ENCODE peak calls at places on chromosomes 5 and 9, in four cellular contexts. V is uterus, G is A673, R is HCT116. N is an unnamed sample.

GRCh38 chr9:130499804-130500263 is 55.1 kb downstream of the ASS1 start:
- DNase-seq in V (no peak), G (no peak), R (peak; percentile 68), N (peak; percentile 13)

GRCh38 chr9:132757031-132757430 is 86.8 kb downstream of the GTF3C4 start:
- DNase-seq in V (no peak), G (no peak), R (no peak), N (no peak)

GRCh38 chr9:125763373-125763772 is 16.2 kb downstream of the PBX3 start:
- DNase-seq in V (no peak), G (peak; percentile 33), R (no peak), N (peak; percentile 57)

GRCh38 chr5:158502686-158503085 is 597.0 kb downstream of the EBF1 start:
- DNase-seq in V (no peak), G (no peak), R (no peak), N (no peak)

GRCh38 chr5:38921174-38921573 is 75.4 kb downstream of the OSMR start:
- DNase-seq in V (no peak), G (no peak), R (no peak), N (no peak)

GRCh38 chr9:133377721-133378216 is 1.6 kb downstream of the STKLD1 start:
- DNase-seq in V (no peak), G (peak; percentile 84), R (no peak), N (no peak)

GRCh38 chr5:6686916-6687409 is 26.3 kb upstream of the TENT4A start:
- DNase-seq in V (no peak), G (peak; percentile 45), R (no peak), N (peak; percentile 52)

GRCh38 chr5:83559141-83559785 is 87.7 kb downstream of the VCAN start:
- DNase-seq in V (no peak), G (no peak), R (no peak), N (no peak)

GRCh38 chr5:141245250-141245717 is at the start of gene PCDHB15:
- DNase-seq in V (peak; percentile 36), G (peak; percentile 51), R (no peak), N (no peak)

GRCh38 chr9:1303911-1304310 is 253.8 kb downstream of the DMRT2 start:
- DNase-seq in V (no peak), G (no peak), R (no peak), N (no peak)

GRCh38 chr5:144800169-144800568 is 629.5 kb downstream of the KCTD16 start:
- DNase-seq in V (no peak), G (no peak), R (no peak), N (no peak)

GRCh38 chr5:115329475-115329874 is 33.0 kb upstream of the CCDC112 start:
- DNase-seq in V (no peak), G (peak; percentile 70), R (no peak), N (no peak)

GRCh38 chr9:107447834-107448233 is 41.7 kb downstream of the KLF4 start:
- DNase-seq in V (no peak), G (no peak), R (no peak), N (peak; percentile 33)
- H3K27ac ChIP-seq in V (no peak overlapping the region), G (no peak overlapping the region), R (no peak overlapping the region), N (no peak overlapping the region)

DNA sequence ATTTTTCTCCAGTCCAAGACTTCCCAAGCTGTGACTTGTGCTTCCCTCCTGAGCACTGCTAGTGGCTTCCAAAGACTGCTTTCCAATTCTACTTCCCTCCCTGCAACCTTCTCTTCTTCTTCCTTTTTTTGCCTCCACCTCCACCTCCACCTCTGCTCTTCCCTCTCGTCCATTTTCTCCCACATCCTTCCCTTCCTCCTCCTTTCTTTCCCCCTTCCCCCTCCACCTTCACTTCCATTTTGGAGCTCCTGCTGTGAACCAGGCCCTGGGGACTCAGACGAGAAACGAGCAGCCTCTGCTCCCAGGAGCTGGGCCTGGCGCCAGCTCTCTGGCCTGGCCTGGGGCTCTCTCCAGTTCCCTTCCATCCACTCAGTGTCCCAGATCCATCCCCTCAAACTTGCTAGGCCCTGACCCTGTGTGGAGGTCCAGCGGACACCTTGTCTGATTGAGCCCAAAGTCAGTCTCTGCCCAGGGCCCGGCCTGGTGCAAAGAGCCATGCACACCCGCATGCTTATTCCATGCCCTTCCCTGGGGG is 5.6 kb downstream of the GADD45G start:
- DNase-seq in V (no peak), G (no peak), R (no peak), N (no peak)
- H3K27me3 ChIP-seq in V (no peaks in the 10 kb centered on the region), G (peaks cover 16% of the 10 kb centered on the region), R (peaks cover 18% of the 10 kb centered on the region), N (peaks cover 34% of the 10 kb centered on the region)

DNA sequence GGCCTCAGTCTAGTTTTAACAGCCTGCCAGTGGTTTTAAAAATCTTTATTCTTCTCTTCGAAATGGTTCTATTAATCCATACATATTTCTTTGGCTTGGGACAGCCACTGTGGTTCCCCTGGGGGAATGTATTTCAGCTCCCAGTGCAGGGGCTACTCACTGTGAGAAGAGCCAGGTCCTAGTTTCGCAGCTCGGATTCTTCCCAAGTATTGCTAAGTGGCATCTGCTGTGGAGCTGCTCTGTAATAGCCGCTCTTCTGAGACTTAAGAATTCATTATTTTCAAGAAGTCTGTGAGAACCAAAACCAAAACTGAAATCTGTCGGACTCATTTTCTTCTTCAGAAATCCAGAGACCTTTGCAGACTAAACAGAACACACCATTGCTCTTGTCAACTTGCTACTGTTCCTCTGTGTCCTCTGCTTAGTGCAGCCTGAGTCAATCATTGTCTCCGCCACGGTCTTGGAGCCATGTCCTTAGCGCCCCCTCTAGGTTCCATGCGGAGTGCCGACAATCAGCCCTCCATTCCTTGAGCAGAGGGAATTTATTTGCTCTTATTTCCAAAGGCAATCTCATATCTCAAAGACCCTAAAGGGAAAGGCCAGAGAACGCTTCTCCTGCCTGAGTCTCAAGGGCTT is 478.2 kb downstream of the SPATA31D1 start:
- DNase-seq in V (no peak), G (peak; percentile 24), R (no peak), N (no peak)
- TF ChIP-seq CTCF in V (no peak), G (peak; percentile 44), R (no peak), N (peak; percentile 49)

DNA sequence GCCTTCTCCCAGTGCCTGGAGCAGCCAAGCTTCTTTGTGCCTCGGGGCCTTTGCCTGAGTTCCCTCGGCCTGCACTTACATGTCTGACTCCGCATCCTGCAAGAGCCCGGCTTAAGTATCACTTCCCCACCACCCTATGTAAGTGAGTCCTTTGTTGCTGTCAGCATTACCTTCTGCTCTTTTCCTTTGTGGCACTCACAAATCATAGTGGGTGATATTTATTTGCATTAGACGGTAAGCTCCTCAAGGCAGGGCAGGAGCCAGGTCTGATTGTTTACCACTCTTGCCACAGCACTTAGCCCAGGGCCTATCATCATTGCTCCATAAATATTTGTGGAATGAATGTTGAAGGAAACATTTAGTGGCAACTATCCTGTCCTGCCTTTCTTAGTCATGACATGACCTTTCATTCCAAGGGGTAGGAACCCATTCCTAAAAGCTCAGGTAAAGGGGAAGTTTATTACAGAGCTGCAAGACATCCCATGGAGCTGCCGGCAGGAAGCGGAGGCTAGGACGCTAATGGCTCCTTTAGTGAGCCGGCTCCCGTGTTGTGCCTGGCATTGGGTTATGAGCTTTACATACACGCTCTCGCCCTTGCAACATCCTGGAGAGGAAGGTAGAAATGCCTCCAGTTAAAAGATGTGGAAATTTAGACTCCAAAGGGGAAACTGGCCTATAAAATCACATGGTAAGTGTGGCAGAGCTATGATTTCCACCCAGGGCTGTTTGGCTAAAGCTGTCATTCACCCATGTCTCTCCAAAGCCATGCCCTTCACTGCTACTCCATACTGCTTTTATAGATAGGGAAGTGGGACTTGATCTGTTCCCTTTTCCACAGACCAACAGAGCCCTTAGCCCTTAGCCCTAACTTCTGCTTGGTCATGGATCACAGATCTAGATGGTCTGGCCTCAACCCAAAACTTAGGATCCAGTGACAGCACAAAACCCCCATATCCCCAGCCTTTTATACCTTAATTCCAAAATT is 5.0 kb downstream of the GM2A start:
- DNase-seq in V (no peak), G (no peak), R (no peak), N (peak; percentile 98)
- H3K27ac ChIP-seq in V (no peak overlapping the region), G (no peak overlapping the region), R (no peak overlapping the region), N (peak overlapping the region; percentile 35)

GRCh38 chr5:127590154-127590722 is 58.6 kb upstream of the CTXN3 start:
- DNase-seq in V (no peak), G (no peak), R (no peak), N (no peak)

GRCh38 chr5:127589309-127590036 is 59.4 kb upstream of the CTXN3 start:
- DNase-seq in V (no peak), G (no peak), R (no peak), N (no peak)

GRCh38 chr5:127586811-127587210 is 62.1 kb upstream of the CTXN3 start:
- DNase-seq in V (no peak), G (no peak), R (no peak), N (no peak)

GRCh38 chr5:127587246-127587917 is 61.5 kb upstream of the CTXN3 start:
- DNase-seq in V (no peak), G (no peak), R (no peak), N (no peak)

DNA sequence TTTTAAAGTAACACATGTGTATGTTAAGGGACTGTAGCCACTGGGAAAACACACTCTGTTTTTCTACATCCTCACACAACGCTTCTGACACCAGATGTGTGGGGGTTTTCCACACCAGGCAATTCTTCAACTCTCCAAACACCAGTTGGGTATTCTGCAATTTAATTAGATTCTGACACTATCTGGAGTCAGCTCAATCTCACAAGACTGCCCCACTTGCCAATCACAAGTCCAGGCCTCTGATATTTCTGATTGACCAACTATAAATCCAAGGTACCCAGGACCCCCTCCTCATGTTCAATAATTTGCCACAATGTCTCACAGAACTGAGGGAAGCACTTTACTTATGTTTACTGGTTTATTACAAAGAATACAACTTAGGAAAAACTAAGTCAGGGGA is 60.5 kb upstream of the CTXN3 start:
- DNase-seq in V (no peak), G (no peak), R (no peak), N (no peak)
- H3K27me3 ChIP-seq in V (no peaks in the 10 kb centered on the region), G (peaks cover 31% of the 10 kb centered on the region), R (no peaks in the 10 kb centered on the region), N (peaks cover 11% of the 10 kb centered on the region)